ENCODE peak calls at places on chromosomes 6 and 20, in four cellular contexts. S, C, Q and Y are unnamed samples.

GRCh38 chr20:11454966-11455799 is 462.5 kb upstream of the BTBD3 start:
- DNase-seq in S (no peak), C (peak), Q (peak), Y (no peak)

GRCh38 chr6:53424300-53424699 is 75.5 kb upstream of the ELOVL5 start:
- DNase-seq in Q (no peak), S (no peak), C (no peak), Y (no peak)

GRCh38 chr6:14117158-14118090 is at the start of gene CD83:
- DNase-seq in C (peak), Q (peak), S (peak), Y (peak)

GRCh38 chr6:117352466-117353081 is 73.2 kb downstream of the ROS1 start:
- DNase-seq in S (no peak), Q (peak), C (no peak), Y (no peak)

GRCh38 chr6:77466055-77467028 is 3.1 kb upstream of the HTR1B start:
- DNase-seq in S (no peak), Q (peak), C (peak), Y (peak)

GRCh38 chr20:52490715-52491430 is 299.3 kb upstream of the ZFP64 start:
- DNase-seq in C (no peak), S (no peak), Q (peak), Y (no peak)

GRCh38 chr20:13777171-13777601 is 7.5 kb downstream of the ESF1 start:
- DNase-seq in S (peak), Q (peak), C (no peak), Y (no peak)

GRCh38 chr6:4192173-4192572 is 56.8 kb upstream of the ECI2 start:
- DNase-seq in C (no peak), S (no peak), Q (no peak), Y (no peak)

GRCh38 chr6:4518506-4518905 is 257.7 kb upstream of the CDYL start:
- DNase-seq in C (no peak), Q (peak), S (no peak), Y (no peak)

GRCh38 chr6:90103056-90103793 is 193.4 kb downstream of the BACH2 start:
- DNase-seq in C (no peak), S (no peak), Q (no peak), Y (no peak)

GRCh38 chr6:85035769-85036168 is 271.4 kb upstream of the TBX18 start:
- DNase-seq in S (no peak), C (no peak), Q (no peak), Y (no peak)

GRCh38 chr6:143733500-143733899 is 55.7 kb downstream of the PHACTR2 start:
- DNase-seq in Q (no peak), S (peak), C (no peak), Y (no peak)

GRCh38 chr6:89834884-89835792 is 5.5 kb downstream of the CASP8AP2 start:
- DNase-seq in Q (peak), C (no peak), S (no peak), Y (no peak)

GRCh38 chr6:161130606-161131005 is 139.0 kb downstream of the MAP3K4 start:
- DNase-seq in C (no peak), Q (no peak), S (no peak), Y (no peak)

GRCh38 chr20:9838378-9839295 is at the start of gene PAK5:
- DNase-seq in S (no peak), C (no peak), Q (peak), Y (peak)
- H3K4me3 ChIP-seq in S (no peak), C (peak), Q (no peak), Y (no peak)

GRCh38 chr6:125806813-125807212 is 16.1 kb downstream of the NCOA7 start:
- DNase-seq in C (no peak), S (no peak), Q (no peak), Y (no peak)

GRCh38 chr6:125804264-125804663 is 13.5 kb downstream of the NCOA7 start:
- DNase-seq in S (no peak), C (no peak), Q (no peak), Y (no peak)

GRCh38 chr6:125802383-125802782 is 11.6 kb downstream of the NCOA7 start:
- DNase-seq in C (no peak), Q (no peak), S (no peak), Y (no peak)

GRCh38 chr6:125798734-125799510 is 8.2 kb downstream of the NCOA7 start:
- DNase-seq in Q (no peak), C (no peak), S (no peak), Y (no peak)

GRCh38 chr6:125802943-125803377 is 12.2 kb downstream of the NCOA7 start:
- DNase-seq in Q (peak), S (no peak), C (no peak), Y (no peak)
- H3K4me3 ChIP-seq in Q (no peak), S (no peak), C (no peak), Y (no peak)

GRCh38 chr6:43142101-43142500 is 29.0 kb upstream of the SRF start:
- DNase-seq in Q (no peak), S (no peak), C (no peak), Y (no peak)

GRCh38 chr6:43141644-43142043 is 29.4 kb upstream of the SRF start:
- DNase-seq in Q (no peak), S (no peak), C (no peak), Y (no peak)

GRCh38 chr6:43143235-43144124 is 27.6 kb upstream of the SRF start:
- DNase-seq in Q (peak), S (peak), C (peak), Y (peak)

GRCh38 chr6:43138267-43138666 is 32.8 kb upstream of the SRF start:
- DNase-seq in Q (no peak), C (no peak), S (no peak), Y (no peak)
- H3K4me3 ChIP-seq in Q (no peak), C (no peak), S (no peak), Y (no peak)

GRCh38 chr20:50717974-50718761 is 13.2 kb upstream of the PARD6B start:
- DNase-seq in S (no peak), C (no peak), Q (peak), Y (no peak)
- H3K4me3 ChIP-seq in S (no peak), C (no peak), Q (no peak), Y (no peak)

GRCh38 chr6:151958332-151958731 is 150.8 kb downstream of the ESR1 start:
- DNase-seq in S (no peak), C (no peak), Q (peak), Y (peak)

GRCh38 chr6:151959086-151959485 is 151.6 kb downstream of the ESR1 start:
- DNase-seq in Q (no peak), S (no peak), C (no peak), Y (no peak)

GRCh38 chr6:151961809-151962208 is 154.3 kb downstream of the ESR1 start:
- DNase-seq in C (no peak), S (no peak), Q (peak), Y (no peak)

GRCh38 chr6:151963001-151963400 is 155.5 kb downstream of the ESR1 start:
- DNase-seq in Q (no peak), C (no peak), S (no peak), Y (no peak)

DNA sequence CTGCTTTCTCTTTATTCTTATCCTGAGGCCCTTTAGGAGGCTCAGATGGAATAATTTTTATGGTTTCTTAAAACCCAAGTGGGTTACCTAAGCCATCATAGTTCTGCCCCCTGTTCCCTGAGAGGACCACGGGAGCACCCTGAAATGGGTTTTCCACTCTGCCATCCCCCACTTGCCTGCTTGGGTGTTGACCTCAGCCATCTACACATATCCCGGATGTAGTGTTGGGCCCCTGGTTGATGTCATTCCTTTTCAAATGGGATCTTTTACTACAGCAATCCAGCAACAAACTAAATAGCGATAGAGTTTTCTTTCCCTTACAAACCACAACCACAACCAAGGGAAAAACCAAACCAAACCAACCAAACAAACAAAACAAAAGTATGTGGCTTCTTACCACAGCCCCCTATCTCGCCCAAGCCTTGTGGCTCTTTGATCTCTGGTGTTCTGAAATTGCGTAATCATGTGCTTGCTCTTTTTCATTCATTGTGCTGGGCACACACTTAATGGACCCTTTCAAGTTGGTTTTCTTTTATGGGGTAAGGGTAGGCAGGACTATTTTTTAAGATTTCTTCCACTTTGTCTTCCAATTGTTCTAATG is 154.9 kb downstream of the ESR1 start:
- DNase-seq in Q (peak), C (no peak), S (no peak), Y (no peak)
- H3K4me3 ChIP-seq in Q (no peak), C (no peak), S (no peak), Y (no peak)

GRCh38 chr6:42104095-42104806 is 38.2 kb downstream of the C6orf132 start:
- DNase-seq in C (peak), Q (peak), S (peak), Y (peak)
- H3K4me3 ChIP-seq in C (peak), Q (peak), S (peak), Y (peak)

GRCh38 chr6:2110504-2110903 is 134.9 kb downstream of the GMDS start:
- DNase-seq in S (no peak), C (no peak), Q (peak), Y (no peak)
- H3K4me3 ChIP-seq in S (no peak), C (no peak), Q (no peak), Y (no peak)

DNA sequence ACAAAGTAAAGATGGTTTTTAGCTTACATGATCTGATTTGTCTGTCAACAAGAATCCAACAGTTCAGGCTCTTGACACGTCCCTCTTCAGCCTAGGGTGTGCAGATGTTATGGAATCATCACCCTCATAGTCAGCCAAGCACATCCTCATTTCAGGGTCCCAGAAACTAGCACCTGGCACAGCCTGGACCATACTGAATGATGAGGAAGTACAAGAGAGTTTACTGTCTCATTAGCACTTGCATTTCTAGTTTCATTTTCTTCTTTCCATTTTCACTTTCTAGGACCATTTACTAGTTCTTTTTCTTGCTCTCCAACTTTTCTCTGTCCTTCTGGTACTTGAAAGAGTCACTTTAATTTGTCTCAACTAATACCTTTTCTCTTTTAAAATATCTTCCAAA is 6.5 kb downstream of the RIPOR2 start:
- DNase-seq in S (no peak), Q (no peak), C (no peak), Y (no peak)
- H3K4me3 ChIP-seq in S (no peak), Q (no peak), C (no peak), Y (no peak)

DNA sequence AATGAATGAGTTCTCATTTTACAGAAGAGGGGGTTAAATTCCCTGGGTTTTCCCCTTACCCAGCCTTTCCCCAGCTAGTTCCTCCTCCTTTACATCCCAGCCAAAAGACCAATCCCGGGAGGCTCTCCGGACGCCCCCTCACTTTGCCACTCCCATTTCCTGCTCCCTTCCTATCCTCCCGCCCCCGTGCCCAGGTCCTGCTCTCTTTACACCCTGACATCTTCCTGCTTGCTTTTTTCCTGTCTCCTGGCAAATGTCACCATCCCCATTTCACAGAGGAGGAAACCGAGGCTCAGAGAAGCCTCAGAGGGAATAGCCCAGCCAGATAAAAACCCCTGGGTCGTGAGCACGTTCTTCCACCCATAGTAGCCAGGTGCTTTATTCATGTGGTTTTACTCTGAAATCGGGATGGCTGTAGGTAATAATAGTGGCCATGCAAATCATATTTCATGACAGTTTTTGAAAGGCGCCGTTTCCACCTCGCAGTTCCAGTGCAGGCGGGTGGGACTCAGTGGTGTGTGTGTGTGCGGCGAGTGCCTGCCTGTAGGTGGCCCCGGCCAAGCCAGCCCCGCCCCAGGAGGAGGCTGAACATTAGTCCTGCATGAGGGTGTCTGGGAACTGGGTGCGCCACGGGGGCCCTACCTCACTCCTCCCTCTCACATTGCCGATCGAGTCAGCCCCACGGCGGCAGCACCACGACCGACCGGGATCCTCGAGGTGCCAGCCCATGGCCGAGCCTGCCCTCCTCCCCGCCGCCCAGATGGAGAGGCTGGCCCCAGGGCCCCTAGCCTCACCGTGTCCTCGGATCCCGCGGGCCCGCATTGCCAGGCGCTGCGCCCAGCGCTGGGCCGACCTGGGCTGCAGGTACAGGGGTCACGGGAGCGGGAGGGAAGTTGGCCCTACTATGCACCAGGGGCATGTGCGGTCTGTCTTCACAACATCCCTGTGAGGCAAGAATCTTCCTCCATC is at the start of gene ARHGAP40:
- DNase-seq in Q (peak), C (peak), S (no peak), Y (no peak)
- H3K4me3 ChIP-seq in Q (peak), C (no peak), S (no peak), Y (no peak)